ENCODE peak calls at places on chromosome 9, in six cellular contexts. One of them, this sample, is unnamed.

GRCh38 chr9:36358486-36358885 is 41.6 kb downstream of the RNF38 start:
- DNase-seq in HuH-7: no peak
- DNase-seq in CD8-positive, alpha-beta memory T cell: no peak
- DNase-seq in colonic mucosa: no peak
- DNase-seq in lower leg skin: no peak
- DNase-seq in activated CD8-positive, alpha-beta memory T cell treated with anti-CD3 and anti-CD28 coated beads, Interleukin-2, amount 50 U/mL, for 4 hours: no peak
- DNase-seq in this sample: no peak

GRCh38 chr9:77424993-77425392 is 223.1 kb downstream of the GNA14 start:
- DNase-seq in CD8-positive, alpha-beta memory T cell: no peak
- DNase-seq in colonic mucosa: no peak
- DNase-seq in HuH-7: no peak
- DNase-seq in lower leg skin: no peak
- DNase-seq in activated CD8-positive, alpha-beta memory T cell treated with anti-CD3 and anti-CD28 coated beads, Interleukin-2, amount 50 U/mL, for 4 hours: no peak
- DNase-seq in this sample: no peak

GRCh38 chr9:1125741-1126140 is 75.6 kb downstream of the DMRT2 start:
- DNase-seq in lower leg skin: no peak
- DNase-seq in colonic mucosa: no peak
- DNase-seq in CD8-positive, alpha-beta memory T cell: no peak
- DNase-seq in HuH-7: no peak
- DNase-seq in activated CD8-positive, alpha-beta memory T cell treated with anti-CD3 and anti-CD28 coated beads, Interleukin-2, amount 50 U/mL, for 4 hours: no peak
- DNase-seq in this sample: no peak

GRCh38 chr9:114909657-114910056 is 20.7 kb downstream of the TNFSF8 start:
- DNase-seq in HuH-7: no peak
- DNase-seq in colonic mucosa: no peak
- DNase-seq in lower leg skin: no peak
- DNase-seq in CD8-positive, alpha-beta memory T cell: no peak
- DNase-seq in activated CD8-positive, alpha-beta memory T cell treated with anti-CD3 and anti-CD28 coated beads, Interleukin-2, amount 50 U/mL, for 4 hours: no peak
- DNase-seq in this sample: no peak

GRCh38 chr9:111598730-111599091 is 736 bp downstream of the PTGR1 start:
- DNase-seq in HuH-7: peak; percentile 38
- DNase-seq in lower leg skin: peak; percentile 91
- DNase-seq in CD8-positive, alpha-beta memory T cell: no peak
- DNase-seq in colonic mucosa: peak; percentile 59
- DNase-seq in activated CD8-positive, alpha-beta memory T cell treated with anti-CD3 and anti-CD28 coated beads, Interleukin-2, amount 50 U/mL, for 4 hours: no peak
- DNase-seq in this sample: peak; percentile 54

GRCh38 chr9:74810200-74810599 is 77.5 kb downstream of the TRPM6 start:
- DNase-seq in colonic mucosa: no peak
- DNase-seq in HuH-7: no peak
- DNase-seq in lower leg skin: no peak
- DNase-seq in CD8-positive, alpha-beta memory T cell: no peak
- DNase-seq in activated CD8-positive, alpha-beta memory T cell treated with anti-CD3 and anti-CD28 coated beads, Interleukin-2, amount 50 U/mL, for 4 hours: no peak
- DNase-seq in this sample: no peak

GRCh38 chr9:106859957-106860715 is 2.8 kb upstream of the ZNF462 start:
- DNase-seq in HuH-7: no peak
- DNase-seq in colonic mucosa: peak; percentile 70
- DNase-seq in CD8-positive, alpha-beta memory T cell: no peak
- DNase-seq in activated CD8-positive, alpha-beta memory T cell treated with anti-CD3 and anti-CD28 coated beads, Interleukin-2, amount 50 U/mL, for 4 hours: no peak
- DNase-seq in lower leg skin: peak; percentile 91
- DNase-seq in this sample: peak; percentile 69

GRCh38 chr9:132228062-132228461 is 66.2 kb downstream of the NTNG2 start:
- DNase-seq in CD8-positive, alpha-beta memory T cell: no peak
- DNase-seq in colonic mucosa: no peak
- DNase-seq in lower leg skin: no peak
- DNase-seq in HuH-7: no peak
- DNase-seq in activated CD8-positive, alpha-beta memory T cell treated with anti-CD3 and anti-CD28 coated beads, Interleukin-2, amount 50 U/mL, for 4 hours: no peak
- DNase-seq in this sample: no peak

GRCh38 chr9:127417130-127418036 is 6.8 kb upstream of the ZNF79 start:
- DNase-seq in HuH-7: no peak
- DNase-seq in colonic mucosa: no peak
- DNase-seq in CD8-positive, alpha-beta memory T cell: no peak
- DNase-seq in activated CD8-positive, alpha-beta memory T cell treated with anti-CD3 and anti-CD28 coated beads, Interleukin-2, amount 50 U/mL, for 4 hours: no peak
- DNase-seq in lower leg skin: no peak
- DNase-seq in this sample: no peak

GRCh38 chr9:27395484-27395921 is 98.6 kb upstream of the EQTN start:
- DNase-seq in HuH-7: no peak
- DNase-seq in lower leg skin: no peak
- DNase-seq in activated CD8-positive, alpha-beta memory T cell treated with anti-CD3 and anti-CD28 coated beads, Interleukin-2, amount 50 U/mL, for 4 hours: no peak
- DNase-seq in CD8-positive, alpha-beta memory T cell: no peak
- DNase-seq in colonic mucosa: no peak
- DNase-seq in this sample: no peak

GRCh38 chr9:90340421-90340820 is 302.2 kb downstream of the DIRAS2 start:
- DNase-seq in CD8-positive, alpha-beta memory T cell: no peak
- DNase-seq in HuH-7: no peak
- DNase-seq in activated CD8-positive, alpha-beta memory T cell treated with anti-CD3 and anti-CD28 coated beads, Interleukin-2, amount 50 U/mL, for 4 hours: no peak
- DNase-seq in colonic mucosa: no peak
- DNase-seq in lower leg skin: no peak
- DNase-seq in this sample: no peak

GRCh38 chr9:108672475-108673065 is 183.2 kb downstream of the ACTL7B start:
- DNase-seq in HuH-7: no peak
- DNase-seq in activated CD8-positive, alpha-beta memory T cell treated with anti-CD3 and anti-CD28 coated beads, Interleukin-2, amount 50 U/mL, for 4 hours: no peak
- DNase-seq in lower leg skin: peak; percentile 69
- DNase-seq in colonic mucosa: no peak
- DNase-seq in CD8-positive, alpha-beta memory T cell: no peak
- DNase-seq in this sample: no peak

GRCh38 chr9:108869092-108869725 is 7.1 kb downstream of the ACTL7A start:
- DNase-seq in CD8-positive, alpha-beta memory T cell: no peak
- DNase-seq in activated CD8-positive, alpha-beta memory T cell treated with anti-CD3 and anti-CD28 coated beads, Interleukin-2, amount 50 U/mL, for 4 hours: no peak
- DNase-seq in HuH-7: peak; percentile 89
- DNase-seq in colonic mucosa: no peak
- DNase-seq in lower leg skin: no peak
- DNase-seq in this sample: no peak

This sample was measured in Peyer's patch.